ENCODE peak calls at places on chromosomes 7 and 10, in six cellular contexts. C, T, H, U, A and Q are unnamed samples. For H3K27me3, the result is how much of the 10 kb centered on the place peaks cover.

GRCh38 chr10:17021661-17022060 is 108.0 kb downstream of the CUBN start:
- DNase-seq in C (no peak), T (no peak), H (peak), A (no peak), U (no peak), Q (no peak)

GRCh38 chr7:128879939-128880746 is 17.5 kb downstream of the ATP6V1F start:
- DNase-seq in A (peak), T (peak), H (peak), C (peak), U (no peak), Q (no peak)

GRCh38 chr10:25059990-25060389 is 43.6 kb downstream of the THNSL1 start:
- DNase-seq in A (no peak), U (no peak), C (peak), H (peak), T (peak), Q (no peak)

GRCh38 chr7:131244259-131244852 is 83.3 kb upstream of the MKLN1 start:
- DNase-seq in H (peak), C (peak), T (peak), A (no peak), U (peak), Q (no peak)

GRCh38 chr10:88901610-88902327 is 21.7 kb downstream of the STAMBPL1 start:
- DNase-seq in C (no peak), T (no peak), A (no peak), H (peak), U (no peak), Q (no peak)

GRCh38 chr7:112214887-112215286 is 8.4 kb downstream of the ZNF277 start:
- DNase-seq in A (no peak), T (no peak), C (no peak), U (no peak), H (no peak), Q (no peak)

GRCh38 chr7:91465595-91466061 is 201.4 kb downstream of the FZD1 start:
- DNase-seq in A (no peak), U (no peak), T (no peak), C (no peak), H (no peak), Q (no peak)

GRCh38 chr7:151010307-151011096 is 13.8 kb downstream of the ATG9B start:
- DNase-seq in U (no peak), C (no peak), H (peak), T (no peak), A (peak), Q (no peak)

GRCh38 chr7:77655836-77656455 is 40.3 kb upstream of the RSBN1L start:
- DNase-seq in U (no peak), A (no peak), C (no peak), H (peak), T (no peak), Q (no peak)

GRCh38 chr10:23198940-23199767 is 7.0 kb downstream of the PTF1A start:
- DNase-seq in T (no peak), C (no peak), A (no peak), U (no peak), H (no peak), Q (no peak)

GRCh38 chr7:98852826-98853225 is 17.0 kb downstream of the TMEM130 start:
- DNase-seq in U (no peak), A (no peak), C (no peak), T (no peak), H (peak), Q (no peak)

GRCh38 chr7:36964297-36964696 is 240.0 kb upstream of the AOAH start:
- DNase-seq in A (no peak), C (no peak), T (no peak), U (no peak), H (no peak), Q (no peak)

GRCh38 chr7:100024020-100024619 is 8.7 kb downstream of the ZKSCAN1 start:
- DNase-seq in U (no peak), H (no peak), A (no peak), C (no peak), T (peak), Q (no peak)

GRCh38 chr7:39504963-39505362 is 61.2 kb upstream of the YAE1 start:
- DNase-seq in T (peak), A (no peak), C (peak), H (peak), U (no peak), Q (no peak)

GRCh38 chr7:20330797-20331230 is at the start of gene ITGB8:
- DNase-seq in C (peak), A (peak), H (no peak), U (no peak), T (peak), Q (no peak)

GRCh38 chr7:133638835-133639234 is 386.0 kb downstream of the EXOC4 start:
- DNase-seq in H (no peak), A (no peak), U (no peak), C (no peak), T (no peak), Q (no peak)

GRCh38 chr7:36273836-36274235 is 115.8 kb upstream of the ANLN start:
- DNase-seq in C (no peak), A (no peak), T (no peak), H (no peak), U (no peak), Q (no peak)

GRCh38 chr7:96253441-96253840 is 68.5 kb downstream of the SLC25A13 start:
- DNase-seq in T (no peak), H (no peak), C (no peak), A (no peak), U (no peak), Q (no peak)

GRCh38 chr7:40546616-40547501 is 412.1 kb downstream of the SUGCT start:
- DNase-seq in T (no peak), A (no peak), C (no peak), U (no peak), H (peak), Q (no peak)

GRCh38 chr10:120514035-120514620 is 57.1 kb downstream of the PLPP4 start:
- DNase-seq in A (peak), H (peak), T (peak), C (peak), U (no peak), Q (no peak)

GRCh38 chr7:18174996-18175395 is 147.3 kb upstream of the PRPS1L1 start:
- DNase-seq in C (no peak), A (no peak), U (peak), H (no peak), T (no peak), Q (no peak)

GRCh38 chr10:80444124-80444523 is 10.0 kb upstream of the TSPAN14 start:
- DNase-seq in U (no peak), H (no peak), C (no peak), A (no peak), T (no peak), Q (no peak)

GRCh38 chr10:131732631-131733127 is 168.1 kb upstream of the PPP2R2D start:
- DNase-seq in U (no peak), T (no peak), H (no peak), A (no peak), C (no peak), Q (no peak)

GRCh38 chr10:52644678-52645434 is 127.7 kb downstream of the MBL2 start:
- DNase-seq in C (peak), U (no peak), A (peak), T (peak), H (peak), Q (no peak)

DNA sequence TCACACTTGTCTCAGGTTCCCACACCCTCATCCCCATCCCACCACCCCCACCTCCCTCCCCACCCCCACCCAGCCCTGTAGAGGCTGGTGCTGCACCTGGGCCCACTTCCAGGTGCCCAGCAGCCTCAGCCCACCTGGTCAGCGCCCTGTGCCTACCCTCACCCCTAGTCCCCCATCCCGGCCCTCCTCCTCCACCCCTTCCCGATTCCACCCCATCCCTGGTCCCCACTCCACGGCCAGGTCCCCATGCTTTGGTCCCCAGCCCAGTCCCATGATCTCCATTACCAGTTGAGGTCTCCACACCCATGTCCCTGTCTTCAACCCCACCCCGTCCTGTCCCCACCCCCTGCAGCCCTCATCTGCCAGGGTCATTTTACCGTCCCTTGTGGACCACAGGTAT is 24.6 kb upstream of the CNPY1 start:
- DNase-seq in U (no peak), H (no peak), C (no peak), T (no peak), A (no peak), Q (no peak)
- H3K27ac ChIP-seq in U (no peak), H (no peak), C (no peak), T (no peak), A (no peak), Q (no peak)

DNA sequence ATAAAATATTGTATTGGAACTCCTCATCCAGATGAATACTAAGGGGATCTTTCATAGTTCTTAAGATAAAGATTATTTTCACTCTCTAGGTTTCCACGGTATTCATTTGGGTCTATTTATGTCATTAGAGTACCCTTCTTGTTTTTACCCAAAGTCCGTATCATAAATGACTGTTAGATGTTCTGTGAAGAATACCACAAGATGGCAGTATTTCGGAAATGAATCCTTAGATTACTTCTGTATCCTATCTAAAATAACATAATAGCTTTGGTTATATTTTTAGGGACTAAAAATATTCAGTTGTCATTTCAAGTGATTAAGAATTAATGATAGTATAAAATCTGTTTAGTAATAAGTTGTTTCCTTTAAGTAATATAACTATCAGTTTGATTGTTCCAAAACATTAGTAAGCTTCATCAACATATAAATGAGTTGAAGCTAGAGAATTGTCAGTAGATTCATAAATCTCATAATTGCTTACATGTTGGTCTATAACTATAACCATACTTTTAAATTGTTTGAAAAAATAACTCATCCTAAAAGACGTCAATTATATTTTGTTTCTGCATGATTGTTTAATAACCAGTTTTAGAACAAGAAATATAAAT is 337.5 kb upstream of the KCND2 start:
- DNase-seq in U (no peak), T (no peak), C (no peak), H (peak), A (peak), Q (no peak)
- TF ChIP-seq CTCF in U (no peak), T (peak), C (peak), H (peak), A (peak), Q (no peak)

DNA sequence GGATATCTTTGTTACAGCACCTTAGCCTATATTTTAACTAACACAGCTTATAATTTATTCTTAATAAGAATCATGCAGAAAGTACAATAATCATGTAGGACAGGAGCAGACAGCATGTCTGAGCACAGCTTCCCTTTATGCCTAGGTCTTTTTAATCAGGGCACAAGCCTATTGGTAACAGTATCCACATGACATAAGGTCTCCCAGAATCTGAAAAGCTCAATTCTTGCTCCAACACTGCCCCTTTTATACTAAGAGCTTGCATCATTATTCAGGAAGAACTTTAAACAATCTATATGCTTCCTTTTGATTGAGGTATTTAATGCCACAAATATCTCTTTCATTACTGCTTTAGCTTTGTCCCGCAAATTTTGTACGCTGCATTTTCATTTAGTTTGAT is 31.6 kb downstream of the IL6 start:
- DNase-seq in C (no peak), U (no peak), A (no peak), T (no peak), H (no peak), Q (no peak)
- H3K27me3 ChIP-seq in C (under half), U (under half), A (under half), T (under half), H (under half), Q (under half)

GRCh38 chr7:28682811-28683210 is 270.5 kb downstream of the CREB5 start:
- DNase-seq in H (no peak), U (no peak), C (no peak), T (no peak), A (no peak), Q (no peak)
- H3K27ac ChIP-seq in H (no peak), U (no peak), C (no peak), T (no peak), A (no peak), Q (no peak)

GRCh38 chr10:86958109-86958830 is at the start of gene SNCG:
- DNase-seq in U (no peak), H (no peak), T (peak), C (no peak), A (no peak), Q (no peak)

GRCh38 chr10:86959737-86960002 is 1.3 kb downstream of the SNCG start:
- DNase-seq in H (no peak), C (no peak), T (no peak), U (no peak), A (no peak), Q (no peak)

GRCh38 chr10:86957471-86958108 is at the start of gene MMRN2:
- DNase-seq in A (no peak), C (no peak), T (no peak), U (no peak), H (no peak), Q (no peak)

GRCh38 chr10:86960003-86960862 is 1.8 kb downstream of the SNCG start:
- DNase-seq in A (peak), C (peak), H (peak), T (peak), U (no peak), Q (no peak)

GRCh38 chr10:86958831-86959736 is 685 bp downstream of the SNCG start:
- DNase-seq in H (peak), C (peak), U (no peak), T (peak), A (no peak), Q (no peak)
- TF ChIP-seq CTCF in H (no peak), C (no peak), U (no peak), T (no peak), A (no peak), Q (no peak)

GRCh38 chr10:101297901-101298451 is 56.0 kb upstream of the BTRC start:
- DNase-seq in C (peak), U (peak), T (peak), A (peak), H (peak), Q (peak)
- H3K27me3 ChIP-seq in C (under half), U (under half), T (under half), A (half or more), H (half or more), Q (under half)

GRCh38 chr10:44982114-44982460 is 3.5 kb upstream of the DEPP1 start:
- DNase-seq in U (no peak), T (no peak), H (no peak), C (peak), A (no peak), Q (no peak)
- H3K27ac ChIP-seq in U (no peak), T (no peak), H (peak), C (peak), A (no peak), Q (no peak)

GRCh38 chr10:232878-233277 is 97.6 kb downstream of the ZMYND11 start:
- DNase-seq in T (no peak), A (no peak), H (no peak), C (no peak), U (peak), Q (no peak)

GRCh38 chr10:228366-228765 is 93.1 kb downstream of the ZMYND11 start:
- DNase-seq in H (no peak), T (no peak), A (no peak), U (no peak), C (no peak), Q (no peak)

GRCh38 chr10:232061-232460 is 96.8 kb downstream of the ZMYND11 start:
- DNase-seq in A (no peak), H (no peak), U (no peak), T (no peak), C (no peak), Q (no peak)

GRCh38 chr10:227014-227413 is 91.8 kb downstream of the ZMYND11 start:
- DNase-seq in C (no peak), H (peak), T (no peak), A (no peak), U (no peak), Q (no peak)

GRCh38 chr10:230758-231157 is 95.5 kb downstream of the ZMYND11 start:
- DNase-seq in A (peak), H (no peak), T (no peak), U (no peak), C (no peak), Q (no peak)
- TF ChIP-seq CTCF in A (peak), H (peak), T (no peak), U (peak), C (peak), Q (peak)

GRCh38 chr7:30681262-30682130 is 760 bp downstream of the CRHR2 start:
- DNase-seq in A (peak), U (no peak), C (no peak), T (no peak), H (no peak), Q (no peak)

GRCh38 chr7:30679664-30680063 is 2.6 kb downstream of the CRHR2 start:
- DNase-seq in H (no peak), U (no peak), A (no peak), T (no peak), C (no peak), Q (no peak)

GRCh38 chr7:30682131-30683083 is at the start of gene CRHR2:
- DNase-seq in T (no peak), A (peak), U (peak), H (no peak), C (no peak), Q (peak)

GRCh38 chr7:30674876-30675275 is 7.4 kb downstream of the CRHR2 start:
- DNase-seq in U (no peak), C (no peak), H (no peak), A (no peak), T (no peak), Q (no peak)

GRCh38 chr7:30678805-30679204 is 3.5 kb downstream of the CRHR2 start:
- DNase-seq in T (no peak), C (no peak), H (no peak), A (no peak), U (no peak), Q (no peak)
- H3K27me3 ChIP-seq in T (under half), C (half or more), H (half or more), A (half or more), U (under half), Q (under half)

GRCh38 chr10:69496352-69497234 is 45.3 kb downstream of the TSPAN15 start:
- DNase-seq in T (no peak), C (no peak), H (no peak), A (no peak), U (no peak), Q (no peak)
- H3K27ac ChIP-seq in T (no peak), C (no peak), H (no peak), A (no peak), U (no peak), Q (no peak)